ENCODE peak calls at places on chromosome 5, in ten cellular contexts. F, B, S, C, G, M, U, W, Q and V are unnamed samples.

GRCh38 chr5:121199238-121199999 is 652.3 kb upstream of the FTMT start:
- DNase-seq in F (no peak), B (no peak), S (no peak), C (no peak), G (no peak), M (no peak), U (peak), W (peak), Q (no peak), V (no peak)

GRCh38 chr5:168612996-168613395 is 33.8 kb upstream of the PANK3 start:
- DNase-seq in F (no peak), B (no peak), S (no peak), C (no peak), G (no peak), M (no peak), U (no peak), W (no peak), Q (no peak), V (no peak)

GRCh38 chr5:178330791-178331404 is 98.3 kb upstream of the PHYKPL start:
- DNase-seq in F (peak), B (no peak), S (no peak), C (no peak), G (no peak), M (no peak), U (no peak), W (no peak), Q (no peak), V (no peak)

GRCh38 chr5:160173-160510 is 31.2 kb upstream of the LRRC14B start:
- DNase-seq in F (peak), B (no peak), S (peak), C (no peak), G (no peak), M (no peak), U (no peak), W (peak), Q (no peak), V (no peak)

GRCh38 chr5:177364159-177364962 is 6.6 kb downstream of the RGS14 start:
- DNase-seq in F (no peak), B (no peak), S (peak), C (no peak), G (no peak), M (no peak), U (no peak), W (no peak), Q (no peak), V (no peak)

GRCh38 chr5:178991190-178992145 is 3.7 kb downstream of the GRM6 start:
- DNase-seq in F (no peak), B (no peak), S (no peak), C (no peak), G (no peak), M (no peak), U (no peak), W (no peak), Q (no peak), V (no peak)

GRCh38 chr5:179788193-179788854 is 5.5 kb upstream of the LTC4S start:
- DNase-seq in F (no peak), B (no peak), S (no peak), C (no peak), G (no peak), M (no peak), U (no peak), W (no peak), Q (no peak), V (no peak)

GRCh38 chr5:34736445-34737119 is 80.5 kb downstream of the RAI14 start:
- DNase-seq in F (no peak), B (no peak), S (peak), C (no peak), G (no peak), M (no peak), U (peak), W (no peak), Q (no peak), V (no peak)

GRCh38 chr5:68037541-68037940 is 178.0 kb upstream of the PIK3R1 start:
- DNase-seq in F (no peak), B (no peak), S (peak), C (no peak), G (no peak), M (no peak), U (no peak), W (no peak), Q (no peak), V (no peak)

GRCh38 chr5:169746147-169746694 is 109.1 kb downstream of the DOCK2 start:
- DNase-seq in F (no peak), B (no peak), S (no peak), C (no peak), G (no peak), M (no peak), U (no peak), W (no peak), Q (no peak), V (no peak)

GRCh38 chr5:10499776-10500175 is 58.1 kb downstream of the ROPN1L start:
- DNase-seq in F (peak), B (no peak), S (no peak), C (no peak), G (no peak), M (no peak), U (no peak), W (no peak), Q (no peak), V (no peak)

GRCh38 chr5:174309131-174309845 is 263.8 kb downstream of the NSG2 start:
- DNase-seq in F (no peak), B (no peak), S (no peak), C (no peak), G (no peak), M (no peak), U (no peak), W (no peak), Q (no peak), V (no peak)